ENCODE peak calls at places on chromosomes 5 and 9, in nine cellular contexts. One of them, this sample, is unnamed.
A peak's percentile ranks its signal among the peaks of the same experiment; 100 is the strongest.

GRCh38 chr5:114101153-114101552 is 260.7 kb upstream of the KCNN2 start:
- DNase-seq in neural progenitor cell: peak; percentile 69
- DNase-seq in left lung: no peak
- DNase-seq in pulmonary artery endothelial cell: peak; percentile 27
- DNase-seq in left colon: no peak
- DNase-seq in HS-5: peak; percentile 9
- DNase-seq in OCI-LY7: peak; percentile 39
- DNase-seq in iris pigment epithelial cell: peak; percentile 70
- DNase-seq in GM10248: no peak
- DNase-seq in this sample: no peak

GRCh38 chr9:112074250-112075008 is 100.7 kb downstream of the SUSD1 start:
- DNase-seq in neural progenitor cell: peak; percentile 79
- DNase-seq in left lung: no peak
- DNase-seq in pulmonary artery endothelial cell: peak; percentile 80
- DNase-seq in left colon: peak; percentile 58
- DNase-seq in HS-5: peak; percentile 92
- DNase-seq in OCI-LY7: peak; percentile 58
- DNase-seq in iris pigment epithelial cell: peak; percentile 98
- DNase-seq in GM10248: peak; percentile 45
- DNase-seq in this sample: peak; percentile 88

GRCh38 chr5:178068293-178068692 is 45.0 kb upstream of the N4BP3 start:
- DNase-seq in neural progenitor cell: peak; percentile 13
- DNase-seq in left lung: no peak
- DNase-seq in pulmonary artery endothelial cell: no peak
- DNase-seq in left colon: no peak
- DNase-seq in HS-5: no peak
- DNase-seq in OCI-LY7: peak; percentile 96
- DNase-seq in iris pigment epithelial cell: no peak
- DNase-seq in GM10248: no peak
- DNase-seq in this sample: no peak

GRCh38 chr9:133282454-133283238 is 7.6 kb upstream of the ABO start:
- DNase-seq in neural progenitor cell: peak; percentile 38
- DNase-seq in left lung: no peak
- DNase-seq in pulmonary artery endothelial cell: no peak
- DNase-seq in left colon: peak; percentile 78
- DNase-seq in HS-5: no peak
- DNase-seq in OCI-LY7: no peak
- DNase-seq in iris pigment epithelial cell: no peak
- DNase-seq in GM10248: no peak
- DNase-seq in this sample: no peak

GRCh38 chr5:157857821-157858526 is 971 bp downstream of the CLINT1 start:
- DNase-seq in neural progenitor cell: no peak
- DNase-seq in left lung: no peak
- DNase-seq in pulmonary artery endothelial cell: no peak
- DNase-seq in left colon: no peak
- DNase-seq in HS-5: no peak
- DNase-seq in OCI-LY7: peak; percentile 57
- DNase-seq in iris pigment epithelial cell: peak; percentile 53
- DNase-seq in GM10248: no peak
- DNase-seq in this sample: no peak

GRCh38 chr5:65483474-65484346 is 2.0 kb upstream of the ADAMTS6 start:
- DNase-seq in neural progenitor cell: peak; percentile 65
- DNase-seq in left lung: no peak
- DNase-seq in pulmonary artery endothelial cell: no peak
- DNase-seq in left colon: no peak
- DNase-seq in HS-5: peak; percentile 36
- DNase-seq in OCI-LY7: peak; percentile 78
- DNase-seq in iris pigment epithelial cell: peak; percentile 86
- DNase-seq in GM10248: peak; percentile 38
- DNase-seq in this sample: no peak

GRCh38 chr9:94990897-94991561 is 264.5 kb downstream of the AOPEP start:
- DNase-seq in neural progenitor cell: no peak
- DNase-seq in left lung: no peak
- DNase-seq in pulmonary artery endothelial cell: no peak
- DNase-seq in left colon: no peak
- DNase-seq in HS-5: no peak
- DNase-seq in OCI-LY7: no peak
- DNase-seq in iris pigment epithelial cell: no peak
- DNase-seq in GM10248: no peak
- DNase-seq in this sample: no peak

GRCh38 chr5:168288349-168289245 is 2.8 kb upstream of the WWC1 start:
- DNase-seq in neural progenitor cell: peak; percentile 35
- DNase-seq in left lung: no peak
- DNase-seq in pulmonary artery endothelial cell: no peak
- DNase-seq in left colon: peak; percentile 84
- DNase-seq in HS-5: no peak
- DNase-seq in OCI-LY7: no peak
- DNase-seq in iris pigment epithelial cell: no peak
- DNase-seq in GM10248: no peak
- DNase-seq in this sample: peak; percentile 87

GRCh38 chr5:40288791-40289475 is 390.8 kb upstream of the PTGER4 start:
- DNase-seq in neural progenitor cell: peak; percentile 11
- DNase-seq in left lung: no peak
- DNase-seq in pulmonary artery endothelial cell: no peak
- DNase-seq in left colon: no peak
- DNase-seq in HS-5: no peak
- DNase-seq in OCI-LY7: no peak
- DNase-seq in iris pigment epithelial cell: no peak
- DNase-seq in GM10248: no peak
- DNase-seq in this sample: no peak

GRCh38 chr9:36625006-36625600 is 52.4 kb downstream of the MELK start:
- DNase-seq in neural progenitor cell: no peak
- DNase-seq in left lung: no peak
- DNase-seq in pulmonary artery endothelial cell: peak; percentile 50
- DNase-seq in left colon: peak; percentile 30
- DNase-seq in HS-5: peak; percentile 45
- DNase-seq in OCI-LY7: no peak
- DNase-seq in iris pigment epithelial cell: peak; percentile 83
- DNase-seq in GM10248: no peak
- DNase-seq in this sample: peak; percentile 19

GRCh38 chr5:172443441-172444109 is 10.8 kb downstream of the SH3PXD2B start:
- DNase-seq in neural progenitor cell: no peak
- DNase-seq in left lung: peak; percentile 85
- DNase-seq in pulmonary artery endothelial cell: peak; percentile 93
- DNase-seq in left colon: peak; percentile 77
- DNase-seq in HS-5: peak; percentile 87
- DNase-seq in OCI-LY7: no peak
- DNase-seq in iris pigment epithelial cell: peak; percentile 97
- DNase-seq in GM10248: no peak
- DNase-seq in this sample: peak; percentile 66

GRCh38 chr5:57841671-57842375 is 359.2 kb upstream of the ACTBL2 start:
- DNase-seq in neural progenitor cell: peak; percentile 62
- DNase-seq in left lung: no peak
- DNase-seq in pulmonary artery endothelial cell: peak; percentile 90
- DNase-seq in left colon: no peak
- DNase-seq in HS-5: peak; percentile 99
- DNase-seq in OCI-LY7: no peak
- DNase-seq in iris pigment epithelial cell: peak; percentile 97
- DNase-seq in GM10248: no peak
- DNase-seq in this sample: peak; percentile 99

GRCh38 chr9:135605238-135605781 is 34.0 kb downstream of the GLT6D1 start:
- DNase-seq in neural progenitor cell: no peak
- DNase-seq in left lung: peak; percentile 54
- DNase-seq in pulmonary artery endothelial cell: no peak
- DNase-seq in left colon: peak; percentile 15
- DNase-seq in HS-5: no peak
- DNase-seq in OCI-LY7: no peak
- DNase-seq in iris pigment epithelial cell: no peak
- DNase-seq in GM10248: no peak
- DNase-seq in this sample: no peak

GRCh38 chr5:102789469-102789868 is 34.4 kb downstream of the PAM start:
- DNase-seq in neural progenitor cell: no peak
- DNase-seq in left lung: no peak
- DNase-seq in pulmonary artery endothelial cell: no peak
- DNase-seq in left colon: no peak
- DNase-seq in HS-5: no peak
- DNase-seq in OCI-LY7: no peak
- DNase-seq in iris pigment epithelial cell: no peak
- DNase-seq in GM10248: no peak
- DNase-seq in this sample: no peak

GRCh38 chr5:121572061-121572460 is 279.6 kb upstream of the FTMT start:
- DNase-seq in neural progenitor cell: no peak
- DNase-seq in left lung: no peak
- DNase-seq in pulmonary artery endothelial cell: no peak
- DNase-seq in left colon: no peak
- DNase-seq in HS-5: no peak
- DNase-seq in OCI-LY7: no peak
- DNase-seq in iris pigment epithelial cell: peak; percentile 12
- DNase-seq in GM10248: no peak
- DNase-seq in this sample: no peak

GRCh38 chr5:177447066-177447610 is 524 bp downstream of the PRR7 start:
- DNase-seq in neural progenitor cell: peak; percentile 94
- DNase-seq in left lung: peak; percentile 86
- DNase-seq in pulmonary artery endothelial cell: no peak
- DNase-seq in left colon: peak; percentile 67
- DNase-seq in HS-5: no peak
- DNase-seq in OCI-LY7: peak; percentile 65
- DNase-seq in iris pigment epithelial cell: no peak
- DNase-seq in GM10248: peak; percentile 79
- DNase-seq in this sample: no peak

GRCh38 chr5:131795879-131796792 is 681 bp downstream of the FNIP1 start:
- DNase-seq in neural progenitor cell: peak; percentile 75
- DNase-seq in left lung: peak; percentile 93
- DNase-seq in pulmonary artery endothelial cell: no peak
- DNase-seq in left colon: peak; percentile 69
- DNase-seq in HS-5: no peak
- DNase-seq in OCI-LY7: peak; percentile 52
- DNase-seq in iris pigment epithelial cell: peak; percentile 65
- DNase-seq in GM10248: peak; percentile 40
- DNase-seq in this sample: no peak

GRCh38 chr5:139294372-139295165 is 1.0 kb downstream of the MATR3 start:
- DNase-seq in neural progenitor cell: peak; percentile 90
- DNase-seq in left lung: peak; percentile 88
- DNase-seq in pulmonary artery endothelial cell: peak; percentile 55
- DNase-seq in left colon: peak; percentile 78
- DNase-seq in HS-5: peak; percentile 70
- DNase-seq in OCI-LY7: peak; percentile 81
- DNase-seq in iris pigment epithelial cell: peak; percentile 86
- DNase-seq in GM10248: peak; percentile 48
- DNase-seq in this sample: no peak

GRCh38 chr9:4167040-4167671 is 132.7 kb downstream of the GLIS3 start:
- DNase-seq in neural progenitor cell: no peak
- DNase-seq in left lung: no peak
- DNase-seq in pulmonary artery endothelial cell: no peak
- DNase-seq in left colon: no peak
- DNase-seq in HS-5: peak; percentile 93
- DNase-seq in OCI-LY7: no peak
- DNase-seq in iris pigment epithelial cell: peak; percentile 88
- DNase-seq in GM10248: no peak
- DNase-seq in this sample: no peak

GRCh38 chr5:1244976-1245375 is 19.8 kb downstream of the SLC6A18 start:
- DNase-seq in neural progenitor cell: peak; percentile 31
- DNase-seq in left lung: no peak
- DNase-seq in pulmonary artery endothelial cell: no peak
- DNase-seq in left colon: no peak
- DNase-seq in HS-5: no peak
- DNase-seq in OCI-LY7: no peak
- DNase-seq in iris pigment epithelial cell: no peak
- DNase-seq in GM10248: no peak
- DNase-seq in this sample: no peak

GRCh38 chr5:9173281-9174048 is 372.4 kb downstream of the SEMA5A start:
- DNase-seq in neural progenitor cell: no peak
- DNase-seq in left lung: no peak
- DNase-seq in pulmonary artery endothelial cell: no peak
- DNase-seq in left colon: no peak
- DNase-seq in HS-5: peak; percentile 87
- DNase-seq in OCI-LY7: no peak
- DNase-seq in iris pigment epithelial cell: peak; percentile 80
- DNase-seq in GM10248: no peak
- DNase-seq in this sample: no peak

GRCh38 chr9:121741198-121741918 is 89.9 kb downstream of the DAB2IP start:
- DNase-seq in neural progenitor cell: peak; percentile 45
- DNase-seq in left lung: no peak
- DNase-seq in pulmonary artery endothelial cell: no peak
- DNase-seq in left colon: no peak
- DNase-seq in HS-5: no peak
- DNase-seq in OCI-LY7: no peak
- DNase-seq in iris pigment epithelial cell: no peak
- DNase-seq in GM10248: no peak
- DNase-seq in this sample: no peak

GRCh38 chr5:141848771-141849370 is 29.3 kb downstream of the PCDH1 start:
- DNase-seq in neural progenitor cell: no peak
- DNase-seq in left lung: peak; percentile 84
- DNase-seq in pulmonary artery endothelial cell: peak; percentile 87
- DNase-seq in left colon: peak; percentile 88
- DNase-seq in HS-5: peak; percentile 53
- DNase-seq in OCI-LY7: peak; percentile 64
- DNase-seq in iris pigment epithelial cell: peak; percentile 63
- DNase-seq in GM10248: peak; percentile 54
- DNase-seq in this sample: no peak

GRCh38 chr5:168407222-168407621 is 79.0 kb upstream of the RARS1 start:
- DNase-seq in neural progenitor cell: no peak
- DNase-seq in left lung: no peak
- DNase-seq in pulmonary artery endothelial cell: no peak
- DNase-seq in left colon: no peak
- DNase-seq in HS-5: no peak
- DNase-seq in OCI-LY7: no peak
- DNase-seq in iris pigment epithelial cell: peak; percentile 25
- DNase-seq in GM10248: no peak
- DNase-seq in this sample: no peak

GRCh38 chr5:74822288-74822687 is 43.9 kb downstream of the FAM169A start:
- DNase-seq in neural progenitor cell: no peak
- DNase-seq in left lung: no peak
- DNase-seq in pulmonary artery endothelial cell: no peak
- DNase-seq in left colon: no peak
- DNase-seq in HS-5: no peak
- DNase-seq in OCI-LY7: no peak
- DNase-seq in iris pigment epithelial cell: no peak
- DNase-seq in GM10248: no peak
- DNase-seq in this sample: no peak

GRCh38 chr9:136251264-136252115 is 5.9 kb upstream of the QSOX2 start:
- DNase-seq in neural progenitor cell: no peak
- DNase-seq in left lung: peak; percentile 70
- DNase-seq in pulmonary artery endothelial cell: no peak
- DNase-seq in left colon: no peak
- DNase-seq in HS-5: no peak
- DNase-seq in OCI-LY7: no peak
- DNase-seq in iris pigment epithelial cell: no peak
- DNase-seq in GM10248: no peak
- DNase-seq in this sample: no peak

GRCh38 chr5:39712316-39713223 is 287.8 kb upstream of the DAB2 start:
- DNase-seq in neural progenitor cell: no peak
- DNase-seq in left lung: no peak
- DNase-seq in pulmonary artery endothelial cell: no peak
- DNase-seq in left colon: no peak
- DNase-seq in HS-5: no peak
- DNase-seq in OCI-LY7: no peak
- DNase-seq in iris pigment epithelial cell: no peak
- DNase-seq in GM10248: no peak
- DNase-seq in this sample: no peak

GRCh38 chr9:122806661-122807060 is 6.7 kb downstream of the OR1K1 start:
- DNase-seq in neural progenitor cell: no peak
- DNase-seq in left lung: no peak
- DNase-seq in pulmonary artery endothelial cell: no peak
- DNase-seq in left colon: no peak
- DNase-seq in HS-5: no peak
- DNase-seq in OCI-LY7: no peak
- DNase-seq in iris pigment epithelial cell: no peak
- DNase-seq in GM10248: no peak
- DNase-seq in this sample: no peak

GRCh38 chr5:27511061-27511460 is 472.7 kb upstream of the CDH9 start:
- DNase-seq in neural progenitor cell: no peak
- DNase-seq in left lung: no peak
- DNase-seq in pulmonary artery endothelial cell: no peak
- DNase-seq in left colon: no peak
- DNase-seq in HS-5: no peak
- DNase-seq in OCI-LY7: no peak
- DNase-seq in iris pigment epithelial cell: peak; percentile 5
- DNase-seq in GM10248: no peak
- DNase-seq in this sample: no peak

GRCh38 chr9:14806941-14807340 is 84.4 kb upstream of the CER1 start:
- DNase-seq in neural progenitor cell: no peak
- DNase-seq in left lung: no peak
- DNase-seq in pulmonary artery endothelial cell: no peak
- DNase-seq in left colon: no peak
- DNase-seq in HS-5: no peak
- DNase-seq in OCI-LY7: no peak
- DNase-seq in iris pigment epithelial cell: peak; percentile 30
- DNase-seq in GM10248: no peak
- DNase-seq in this sample: no peak

GRCh38 chr9:5949103-5949699 is 58.5 kb downstream of the MLANA start:
- DNase-seq in neural progenitor cell: no peak
- DNase-seq in left lung: no peak
- DNase-seq in pulmonary artery endothelial cell: no peak
- DNase-seq in left colon: no peak
- DNase-seq in HS-5: no peak
- DNase-seq in OCI-LY7: no peak
- DNase-seq in iris pigment epithelial cell: peak; percentile 36
- DNase-seq in GM10248: no peak
- DNase-seq in this sample: no peak